ENCODE peak calls at places on chromosomes 5 and 9, in four cellular contexts. W, R, O and K are unnamed samples.

GRCh38 chr9:91945277-91946074 is 4.6 kb downstream of the ROR2 start:
- DNase-seq in O (no peak), R (no peak), W (peak; percentile 58), K (no peak)

GRCh38 chr9:133916159-133916541 is 76.0 kb downstream of the VAV2 start:
- DNase-seq in W (peak; percentile 40), O (no peak), R (no peak), K (no peak)

GRCh38 chr9:116154976-116155699 is 1.5 kb downstream of the PAPPA start:
- DNase-seq in R (no peak), W (peak; percentile 21), O (peak; percentile 20), K (peak; percentile 45)

GRCh38 chr5:91079037-91079436 is 304.1 kb downstream of the ARRDC3 start:
- DNase-seq in O (no peak), R (no peak), W (no peak), K (no peak)

GRCh38 chr9:14071484-14071883 is 242.5 kb downstream of the NFIB start:
- DNase-seq in W (no peak), O (no peak), R (no peak), K (no peak)

GRCh38 chr5:177455036-177455660 is 8.5 kb downstream of the PRR7 start:
- DNase-seq in R (no peak), W (peak; percentile 94), O (peak; percentile 86), K (peak; percentile 91)

GRCh38 chr5:82416506-82416905 is 138.4 kb upstream of the RPS23 start:
- DNase-seq in R (no peak), O (no peak), W (no peak), K (no peak)

GRCh38 chr5:94407023-94407422 is 211.4 kb downstream of the KIAA0825 start:
- DNase-seq in W (no peak), O (no peak), R (no peak), K (no peak)

GRCh38 chr5:82183828-82184227 is 94.3 kb downstream of the RPS23 start:
- DNase-seq in O (no peak), W (no peak), R (no peak), K (no peak)

GRCh38 chr9:5429873-5430564 is 7.7 kb downstream of the PLGRKT start:
- DNase-seq in R (no peak), W (no peak), O (no peak), K (no peak)

GRCh38 chr9:81552571-81552970 is 136.8 kb downstream of the TLE1 start:
- DNase-seq in W (no peak), O (no peak), R (no peak), K (no peak)

GRCh38 chr5:31364881-31365636 is 166.8 kb downstream of the DROSHA start:
- DNase-seq in W (no peak), R (no peak), O (no peak), K (no peak)

GRCh38 chr9:107309271-107309670 is 26.2 kb downstream of the RAD23B start:
- DNase-seq in O (no peak), W (no peak), R (no peak), K (no peak)

GRCh38 chr9:135408676-135409254 is 70.8 kb upstream of the PPP1R26 start:
- DNase-seq in R (no peak), O (no peak), W (no peak), K (no peak)

GRCh38 chr9:127519301-127520166 is 68.2 kb downstream of the LRSAM1 start:
- DNase-seq in R (no peak), O (peak; percentile 31), W (no peak), K (peak; percentile 53)

GRCh38 chr9:121271368-121272351 is 3.7 kb downstream of the GSN start:
- DNase-seq in R (no peak), O (no peak), W (no peak), K (no peak)

GRCh38 chr9:84513473-84513872 is 156.1 kb upstream of the NTRK2 start:
- DNase-seq in O (no peak), W (no peak), R (no peak), K (no peak)

GRCh38 chr5:179453616-179454015 is 96.7 kb upstream of the RUFY1 start:
- DNase-seq in O (no peak), W (no peak), R (no peak), K (no peak)

GRCh38 chr5:34409376-34409775 is 246.8 kb upstream of the RAI14 start:
- DNase-seq in R (no peak), W (no peak), O (no peak), K (no peak)

GRCh38 chr9:112556497-112557085 is 70.0 kb downstream of the KIAA1958 start:
- DNase-seq in R (no peak), W (no peak), O (no peak), K (no peak)

GRCh38 chr9:131950487-131950886 is 129.2 kb downstream of the MED27 start:
- DNase-seq in W (no peak), O (no peak), R (no peak), K (no peak)

GRCh38 chr5:66009277-66009676 is 82.9 kb downstream of the ERBIN start:
- DNase-seq in O (no peak), W (no peak), R (no peak), K (no peak)

GRCh38 chr5:67249590-67249895 is 52.9 kb upstream of the CD180 start:
- DNase-seq in O (no peak), R (no peak), W (no peak), K (no peak)

GRCh38 chr5:39502704-39503103 is 77.9 kb upstream of the DAB2 start:
- DNase-seq in R (no peak), O (no peak), W (no peak), K (no peak)

GRCh38 chr5:36573441-36573840 is 33.0 kb upstream of the SLC1A3 start:
- DNase-seq in W (no peak), R (no peak), O (no peak), K (no peak)

GRCh38 chr9:6667080-6667479 is 21.6 kb upstream of the GLDC start:
- DNase-seq in R (no peak), O (no peak), W (no peak), K (no peak)

GRCh38 chr5:177371705-177372533 is 12.3 kb upstream of the SLC34A1 start:
- DNase-seq in W (no peak), R (no peak), O (no peak), K (no peak)

GRCh38 chr9:131045300-131046092 is 36.5 kb downstream of the LAMC3 start:
- DNase-seq in O (no peak), W (no peak), R (no peak), K (no peak)

DNA sequence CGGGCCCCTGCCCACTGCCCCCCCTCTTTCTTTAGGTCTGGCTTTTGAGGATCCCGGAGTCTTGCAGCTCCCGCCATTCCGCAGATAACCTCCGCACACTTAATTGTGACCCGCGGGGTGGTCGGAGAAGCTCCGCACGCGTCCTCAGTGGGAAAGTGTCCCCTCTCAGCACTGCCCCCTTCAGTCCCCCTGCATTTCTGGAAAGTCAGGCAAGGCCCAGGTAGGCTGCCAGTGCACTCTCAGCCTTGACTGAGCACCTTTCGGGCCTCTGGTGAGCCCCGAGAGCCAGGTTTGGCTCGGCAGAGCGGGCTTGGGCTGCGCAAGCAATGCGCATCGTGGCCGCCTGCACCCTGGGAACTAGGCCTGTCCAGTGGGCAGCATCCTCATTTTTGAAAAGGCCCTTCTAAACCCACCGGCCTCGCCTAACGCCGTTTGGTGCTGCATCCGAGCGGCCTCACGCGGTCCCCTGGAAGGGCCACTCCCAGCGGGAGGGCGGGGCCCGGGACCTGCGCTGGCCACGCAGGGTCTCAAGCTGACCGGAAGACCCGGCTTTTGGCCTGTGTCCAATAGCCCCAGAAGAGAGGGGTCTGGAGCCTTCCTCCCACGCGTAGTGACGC is 6.7 kb upstream of the DMRT3 start:
- DNase-seq in R (no peak), O (peak; percentile 44), W (peak; percentile 50), K (no peak)
- TF ChIP-seq CTCF in R (no peak), O (no peak), W (peak; percentile 35), K (no peak)

DNA sequence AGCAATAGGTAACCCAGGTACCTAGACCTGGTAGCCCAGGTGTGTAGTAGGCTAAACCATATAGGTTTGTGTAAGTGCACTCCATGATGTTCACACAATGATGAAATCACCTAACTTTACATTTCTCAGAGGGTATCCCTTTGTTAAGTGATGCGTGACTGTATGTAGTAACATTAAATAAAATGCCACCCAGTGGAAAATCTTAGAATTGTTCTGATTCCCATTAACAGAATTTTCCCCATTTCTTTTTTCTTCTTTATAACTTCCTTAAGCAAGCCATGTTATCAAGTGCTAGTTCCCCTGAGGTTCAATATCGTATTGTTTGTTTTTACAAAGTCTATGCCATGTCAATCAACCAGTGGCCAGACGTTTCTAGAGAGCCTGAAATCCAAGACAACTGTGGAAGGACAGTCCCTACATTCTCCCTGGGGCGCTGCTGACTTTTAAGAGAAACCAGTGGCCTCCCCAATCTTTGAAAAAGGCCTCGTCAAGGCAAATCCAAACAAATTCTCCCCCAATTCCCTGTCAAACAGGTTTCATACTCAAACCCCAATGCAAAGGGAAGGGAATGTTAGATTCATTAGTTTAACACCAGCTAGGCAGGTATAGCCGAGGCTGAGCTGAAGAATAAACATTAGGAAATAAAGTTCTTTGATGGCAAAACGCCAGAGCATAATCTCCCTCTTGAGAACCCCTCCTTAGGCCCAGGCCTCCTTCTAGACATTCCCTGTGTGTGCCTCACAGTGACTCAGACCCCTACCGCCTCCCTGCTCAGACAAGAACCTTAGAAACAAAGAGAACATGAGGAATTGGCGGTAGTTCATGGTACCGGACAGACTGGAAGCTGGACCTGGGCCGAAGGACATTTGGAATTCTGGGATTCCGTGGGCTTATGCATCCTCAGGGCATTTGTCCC is 198.7 kb downstream of the GNA14 start:
- DNase-seq in W (no peak), R (no peak), O (no peak), K (no peak)
- TF ChIP-seq CTCF in W (no peak), R (no peak), O (no peak), K (peak; percentile 11)

DNA sequence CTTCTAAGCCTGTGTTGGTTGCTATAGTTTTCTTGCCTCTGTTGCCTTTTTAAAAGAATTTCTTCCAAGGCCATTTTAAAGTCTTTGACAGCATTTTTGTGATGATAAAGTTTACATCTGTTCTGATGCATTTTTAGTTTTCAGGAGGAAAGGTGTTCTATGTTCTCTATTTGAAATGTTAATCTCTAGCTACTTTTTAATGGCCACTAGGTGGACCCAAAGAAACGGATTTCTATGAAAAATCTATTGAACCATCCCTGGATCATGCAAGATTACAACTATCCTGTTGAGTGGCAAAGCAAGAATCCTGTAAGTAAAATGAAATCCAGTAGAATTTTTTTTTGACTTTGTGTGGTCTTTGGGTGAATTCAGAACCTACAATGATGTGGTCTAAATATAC is 60.2 kb downstream of the MELK start:
- DNase-seq in R (no peak), O (no peak), W (peak; percentile 17), K (no peak)
- TF ChIP-seq CTCF in R (peak; percentile 51), O (peak; percentile 50), W (peak; percentile 58), K (peak; percentile 67)

GRCh38 chr9:18059043-18059442 is 414.9 kb upstream of the ADAMTSL1 start:
- DNase-seq in W (no peak), R (no peak), O (no peak), K (no peak)

GRCh38 chr9:18061332-18061731 is 412.6 kb upstream of the ADAMTSL1 start:
- DNase-seq in W (no peak), O (no peak), R (no peak), K (no peak)

GRCh38 chr9:18059447-18059846 is 414.5 kb upstream of the ADAMTSL1 start:
- DNase-seq in W (no peak), O (no peak), R (no peak), K (no peak)

GRCh38 chr9:18061856-18062255 is 412.1 kb upstream of the ADAMTSL1 start:
- DNase-seq in R (no peak), O (no peak), W (no peak), K (no peak)

GRCh38 chr9:18060304-18060934 is 413.5 kb upstream of the ADAMTSL1 start:
- DNase-seq in O (no peak), R (no peak), W (no peak), K (no peak)
- TF ChIP-seq CTCF in O (no peak), R (no peak), W (peak; percentile 57), K (peak; percentile 64)

GRCh38 chr9:82570226-82570625 is 492.7 kb downstream of the RASEF start:
- DNase-seq in W (no peak), O (no peak), R (no peak), K (no peak)
- TF ChIP-seq CTCF in W (no peak), O (no peak), R (no peak), K (no peak)